ENCODE peak calls at places on chromosomes 4 and X, in four cellular contexts. G is fibroblast of lung, J is GM06990, U is lower leg skin. H is an unnamed sample.

GRCh38 chrX:9745417-9746115 is 20.1 kb downstream of the GPR143 start:
- DNase-seq in G (no peak), J (no peak), U (no peak), H (no peak)

GRCh38 chr4:54877006-54877405 is 219.2 kb downstream of the KIT start:
- DNase-seq in G (peak; percentile 31), J (no peak), U (no peak), H (no peak)

GRCh38 chr4:86218721-86219481 is 141.0 kb downstream of the MAPK10 start:
- DNase-seq in G (peak; percentile 92), J (no peak), U (no peak), H (no peak)

GRCh38 chr4:7135389-7135746 is 57.0 kb upstream of the SORCS2 start:
- DNase-seq in G (peak; percentile 68), J (no peak), U (no peak), H (no peak)

GRCh38 chr4:102440498-102440897 is 60.7 kb upstream of the NFKB1 start:
- DNase-seq in G (no peak), J (no peak), U (no peak), H (no peak)

GRCh38 chrX:150700107-150700506 is 6.9 kb downstream of the MTMR1 start:
- DNase-seq in G (no peak), J (no peak), U (no peak), H (no peak)

GRCh38 chr4:102620697-102621497 is 119.7 kb downstream of the NFKB1 start:
- DNase-seq in G (peak; percentile 73), J (no peak), U (no peak), H (no peak)

GRCh38 chrX:639151-639550 is 8.6 kb downstream of the SHOX start:
- DNase-seq in G (no peak), J (no peak), U (no peak), H (no peak)

GRCh38 chr4:137819964-137820383 is 287.7 kb upstream of the PCDH18 start:
- DNase-seq in G (peak; percentile 70), J (no peak), U (no peak), H (peak; percentile 26)

GRCh38 chr4:77432702-77433101 is 172.9 kb upstream of the CXCL13 start:
- DNase-seq in G (no peak), J (no peak), U (no peak), H (no peak)

GRCh38 chrX:22396408-22396807 is 123.7 kb downstream of the CBLL2 start:
- DNase-seq in G (no peak), J (no peak), U (no peak), H (no peak)

GRCh38 chr4:78776031-78776728 is at the start of gene BMP2K:
- DNase-seq in G (peak; percentile 73), J (peak; percentile 88), U (peak; percentile 62), H (peak; percentile 46)

GRCh38 chrX:140848800-140849199 is 139.2 kb downstream of the LINC00632 start:
- DNase-seq in G (no peak), J (no peak), U (no peak), H (no peak)

GRCh38 chrX:40299028-40299479 is 201.3 kb upstream of the BCOR start:
- DNase-seq in G (peak; percentile 5), J (no peak), U (no peak), H (no peak)

GRCh38 chr4:151256134-151256533 is 20.8 kb upstream of the PRSS48 start:
- DNase-seq in G (no peak), J (no peak), U (no peak), H (no peak)

GRCh38 chrX:152893631-152894610 is 3.9 kb upstream of the ZNF185 start:
- DNase-seq in G (no peak), J (no peak), U (no peak), H (no peak)

GRCh38 chr4:122703868-122704267 is 28.6 kb upstream of the BBS12 start:
- DNase-seq in G (no peak), J (no peak), U (no peak), H (no peak)

GRCh38 chr4:53150631-53151488 is 215.0 kb downstream of the SCFD2 start:
- DNase-seq in G (peak; percentile 44), J (no peak), U (no peak), H (peak; percentile 4)

GRCh38 chr4:100008048-100008447 is 58.0 kb upstream of the H2AZ1 start:
- DNase-seq in G (peak; percentile 15), J (no peak), U (no peak), H (no peak)

GRCh38 chr4:151921811-151922210 is 161.0 kb upstream of the GATB start:
- DNase-seq in G (no peak), J (no peak), U (no peak), H (no peak)

GRCh38 chr4:181148470-181148869 is 1094.7 kb upstream of the TENM3 start:
- DNase-seq in G (no peak), J (no peak), U (no peak), H (no peak)

DNA sequence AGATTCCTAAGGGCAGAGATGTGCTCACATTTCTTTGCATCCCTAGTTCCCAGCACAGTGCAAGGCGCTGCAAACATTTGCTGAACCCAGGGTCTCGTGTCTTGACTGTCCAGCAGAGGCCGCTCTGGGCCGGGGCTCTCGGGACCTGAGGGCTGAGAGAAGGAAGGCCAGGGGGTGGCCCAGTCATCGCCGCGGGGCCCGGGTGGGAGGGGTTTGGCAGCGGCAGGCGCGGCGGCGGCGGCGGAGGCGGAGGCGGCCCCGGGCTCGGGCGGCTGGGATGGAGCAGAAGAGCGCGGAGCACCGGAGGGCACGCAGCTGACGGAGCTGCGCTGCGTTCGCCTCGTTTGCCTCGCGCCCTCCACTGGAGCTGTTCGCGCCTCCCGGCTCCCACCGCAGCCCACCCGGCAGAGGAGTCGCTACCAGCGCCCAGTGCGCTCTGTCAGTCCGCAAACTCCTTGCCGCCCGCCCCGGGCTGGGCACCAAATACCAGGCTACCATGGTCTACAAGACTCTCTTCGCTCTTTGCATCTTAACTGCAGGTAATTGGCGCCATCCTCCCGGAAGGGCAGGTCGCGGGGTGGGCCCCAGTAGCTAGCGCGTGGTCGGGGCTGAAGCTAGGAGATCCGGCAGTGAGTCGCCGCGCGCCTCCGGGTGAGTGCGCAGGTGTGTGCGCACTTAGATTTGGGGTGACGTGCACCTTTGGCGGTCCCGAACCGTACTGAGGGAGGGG is at the start of gene PARM1:
- DNase-seq in G (peak; percentile 79), J (peak; percentile 91), U (peak; percentile 68), H (peak; percentile 20)
- H3K4me3 ChIP-seq in G (peak within 1 kb of the TSS; percentile 47), J (peak within 1 kb of the TSS; percentile 87), U (peak within 1 kb of the TSS; percentile 43), H (peak within 1 kb of the TSS; percentile 19)

GRCh38 chrX:112148397-112148796 is 65.8 kb upstream of the TRPC5 start:
- DNase-seq in G (no peak), J (no peak), U (no peak), H (no peak)

GRCh38 chrX:112147206-112147605 is 64.6 kb upstream of the TRPC5 start:
- DNase-seq in G (no peak), J (no peak), U (no peak), H (no peak)
- TF ChIP-seq CTCF in G (peak; percentile 31), J (peak; percentile 57), U (no peak), H (peak; percentile 14)

GRCh38 chr4:186699298-186699697 is 24.4 kb downstream of the FAT1 start:
- DNase-seq in G (peak; percentile 38), J (no peak), U (no peak), H (no peak)

GRCh38 chr4:186701273-186701672 is 22.4 kb downstream of the FAT1 start:
- DNase-seq in G (peak; percentile 61), J (no peak), U (no peak), H (no peak)

GRCh38 chr4:186701788-186702187 is 21.9 kb downstream of the FAT1 start:
- DNase-seq in G (no peak), J (no peak), U (no peak), H (no peak)

GRCh38 chr4:186699881-186700397 is 23.7 kb downstream of the FAT1 start:
- DNase-seq in G (no peak), J (no peak), U (no peak), H (no peak)

GRCh38 chr4:186700746-186701145 is 22.9 kb downstream of the FAT1 start:
- DNase-seq in G (peak; percentile 84), J (no peak), U (peak; percentile 36), H (no peak)
- H3K4me3 ChIP-seq in G (no peak overlapping the region), J (no peak overlapping the region), U (no peak overlapping the region), H (no peak overlapping the region)

GRCh38 chr4:24428850-24429249 is 155.5 kb downstream of the DHX15 start:
- DNase-seq in G (peak; percentile 31), J (no peak), U (no peak), H (no peak)
- TF ChIP-seq CTCF in G (peak; percentile 14), J (no peak), U (no peak), H (no peak)